ENCODE peak calls at places on chromosomes 7 and 10, in five cellular contexts. S is GM23248; J is GM06990; L is naive thymus-derived CD4-positive, alpha-beta T cell; D is fibroblast of lung. T is an unnamed sample.
A peak's percentile ranks its signal among the peaks of the same experiment; 100 is the strongest.

GRCh38 chr7:127252736-127253288 is at the start of gene GRM8:
- DNase-seq in S (peak; percentile 69), J (peak; percentile 30), L (no peak), D (peak; percentile 53), T (peak; percentile 93)

GRCh38 chr10:35135861-35136260 is 9.2 kb downstream of the CREM start:
- DNase-seq in S (peak; percentile 42), J (no peak), L (no peak), D (peak; percentile 6), T (no peak)

GRCh38 chr10:132458595-132459251 is 61.7 kb downstream of the PWWP2B start:
- DNase-seq in S (peak; percentile 55), J (peak; percentile 53), L (peak; percentile 73), D (no peak), T (peak; percentile 98)

GRCh38 chr7:103343758-103344452 is 662 bp downstream of the DNAJC2 start:
- DNase-seq in S (peak; percentile 72), J (no peak), L (no peak), D (peak; percentile 37), T (no peak)

GRCh38 chr10:15427836-15428414 is 56.8 kb upstream of the FAM171A1 start:
- DNase-seq in S (peak; percentile 68), J (no peak), L (no peak), D (peak; percentile 40), T (peak; percentile 59)

GRCh38 chr10:85148693-85149640 is 820.6 kb downstream of the CCSER2 start:
- DNase-seq in S (no peak), J (no peak), L (no peak), D (no peak), T (no peak)

GRCh38 chr7:116249969-116250553 is 39.7 kb downstream of the TES start:
- DNase-seq in S (peak; percentile 62), J (no peak), L (no peak), D (peak; percentile 58), T (peak; percentile 19)

GRCh38 chr7:35549781-35550180 is 145.2 kb downstream of the HERPUD2 start:
- DNase-seq in S (no peak), J (no peak), L (no peak), D (no peak), T (no peak)

GRCh38 chr7:157271991-157272324 is 64.8 kb upstream of the DNAJB6 start:
- DNase-seq in S (peak; percentile 97), J (no peak), L (no peak), D (peak; percentile 97), T (peak; percentile 32)

GRCh38 chr10:58546137-58546536 is 33.5 kb downstream of the BICC1 start:
- DNase-seq in S (no peak), J (no peak), L (no peak), D (no peak), T (no peak)

GRCh38 chr7:90955641-90956207 is 308.5 kb upstream of the FZD1 start:
- DNase-seq in S (no peak), J (no peak), L (no peak), D (no peak), T (no peak)

GRCh38 chr7:93030605-93031225 is 87.1 kb downstream of the SAMD9 start:
- DNase-seq in S (peak; percentile 20), J (no peak), L (no peak), D (peak; percentile 32), T (no peak)

GRCh38 chr10:4645836-4646235 is 180.2 kb upstream of the AKR1E2 start:
- DNase-seq in S (no peak), J (no peak), L (no peak), D (no peak), T (no peak)

GRCh38 chr10:122181901-122182799 is 88.9 kb upstream of the BTBD16 start:
- DNase-seq in S (peak; percentile 60), J (no peak), L (no peak), D (peak; percentile 40), T (peak; percentile 65)

DNA sequence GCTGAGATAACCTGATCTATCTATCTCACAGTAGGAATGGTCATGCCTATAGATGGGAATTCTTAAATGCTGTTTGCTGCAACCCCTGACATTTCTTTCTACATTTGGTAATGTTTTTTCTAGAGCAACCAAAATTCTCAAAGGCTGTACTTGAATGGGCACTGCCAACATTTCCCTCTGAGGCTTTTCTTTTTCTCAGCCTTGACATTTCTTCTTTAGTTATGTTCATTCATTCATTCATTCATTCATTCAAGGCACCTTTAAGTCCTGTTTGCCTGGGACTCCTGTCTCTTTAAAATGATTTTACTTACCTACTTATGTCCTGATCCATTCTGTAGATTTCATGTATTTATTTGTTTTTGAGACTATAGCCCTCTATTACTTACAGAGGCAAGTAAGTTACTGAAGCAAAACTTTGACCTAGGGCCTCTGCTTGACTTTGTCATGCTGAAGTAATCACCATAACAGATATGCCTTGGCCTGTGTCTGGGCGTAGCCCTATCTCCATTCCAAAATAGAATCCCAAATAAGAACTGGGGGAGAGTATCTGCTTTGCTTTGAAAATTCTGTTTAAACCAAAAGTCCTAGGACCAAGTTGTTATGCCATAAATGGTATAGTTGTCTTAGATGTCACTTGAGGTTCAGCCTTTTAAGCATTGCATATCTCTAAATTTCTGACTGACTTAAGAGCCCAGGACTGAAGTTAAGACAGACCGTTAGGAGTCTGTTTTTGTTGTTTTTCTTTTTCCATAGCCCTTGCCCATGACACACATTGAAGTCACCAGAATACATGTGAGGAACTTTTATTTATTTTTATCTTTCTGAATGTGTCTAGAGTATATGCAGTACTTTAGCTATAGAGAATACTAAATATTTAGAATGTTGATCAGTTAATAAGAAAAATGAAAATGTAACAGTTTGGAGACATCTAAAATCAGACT is 59.2 kb downstream of the AKAP9 start:
- DNase-seq in S (no peak), J (no peak), L (no peak), D (no peak), T (no peak)
- H3K36me3 ChIP-seq in S (peaks cover 39% of the 10 kb centered on the region), J (peaks cover 4% of the 10 kb centered on the region), L (peaks cover 12% of the 10 kb centered on the region), D (peaks cover 2% of the 10 kb centered on the region), T (peaks cover 1% of the 10 kb centered on the region)

GRCh38 chr10:5809541-5810154 is 3.6 kb downstream of the GDI2 start:
- DNase-seq in S (no peak), J (no peak), L (no peak), D (no peak), T (no peak)

GRCh38 chr10:5810235-5810634 is 3.0 kb downstream of the GDI2 start:
- DNase-seq in S (peak; percentile 22), J (no peak), L (no peak), D (no peak), T (no peak)

GRCh38 chr10:5812283-5813090 is 747 bp downstream of the GDI2 start:
- DNase-seq in S (peak; percentile 61), J (peak; percentile 73), L (peak; percentile 5), D (peak; percentile 9), T (peak; percentile 85)

GRCh38 chr10:5813091-5813340 is 218 bp downstream of the GDI2 start:
- DNase-seq in S (no peak), J (no peak), L (no peak), D (no peak), T (no peak)

DNA sequence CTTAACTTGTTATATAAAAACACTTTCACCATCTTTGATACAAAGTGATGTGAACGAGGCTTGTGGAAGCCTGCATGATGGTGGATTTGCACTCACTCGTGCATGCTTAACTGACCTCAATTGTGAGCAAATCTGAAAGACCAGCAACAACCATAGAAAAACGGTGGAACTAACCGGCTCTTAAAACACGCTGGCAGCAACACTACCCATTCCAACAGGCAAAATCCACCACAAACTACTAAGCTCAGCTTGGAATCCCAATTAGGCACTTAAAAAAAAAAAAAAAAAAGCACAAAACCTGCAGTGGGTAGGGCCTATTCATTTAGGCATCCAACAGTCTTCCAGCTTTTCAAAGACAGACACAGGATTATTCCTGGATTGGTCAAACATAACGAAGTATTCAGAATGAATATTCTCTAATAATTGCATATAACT is 1.8 kb downstream of the GDI2 start:
- DNase-seq in S (peak; percentile 68), J (no peak), L (no peak), D (peak; percentile 74), T (no peak)
- H3K4me3 ChIP-seq in S (peak overlapping the region; percentile 95), J (peak overlapping the region; percentile 93), L (peak overlapping the region; percentile 65), D (peak overlapping the region; percentile 59), T (peak overlapping the region; percentile 93)

GRCh38 chr10:124017729-124018128 is 75.7 kb downstream of the CHST15 start:
- DNase-seq in S (no peak), J (no peak), L (no peak), D (no peak), T (no peak)
- H3K27me3 ChIP-seq in S (peaks cover 54% of the 10 kb centered on the region), J (peaks cover 2% of the 10 kb centered on the region), L (no peaks in the 10 kb centered on the region), D (no peaks in the 10 kb centered on the region), T (no peaks in the 10 kb centered on the region)

GRCh38 chr10:23976285-23976684 is 232.7 kb upstream of the KIAA1217 start:
- DNase-seq in S (no peak), J (no peak), L (no peak), D (no peak), T (no peak)

GRCh38 chr10:23981520-23982309 is 227.2 kb upstream of the KIAA1217 start:
- DNase-seq in S (peak; percentile 6), J (no peak), L (no peak), D (no peak), T (peak; percentile 11)

GRCh38 chr10:23974886-23975830 is 233.8 kb upstream of the KIAA1217 start:
- DNase-seq in S (no peak), J (no peak), L (no peak), D (no peak), T (no peak)

GRCh38 chr10:23980054-23980453 is 228.9 kb upstream of the KIAA1217 start:
- DNase-seq in S (no peak), J (no peak), L (no peak), D (no peak), T (no peak)
- H3K36me3 ChIP-seq in S (no peaks in the 10 kb centered on the region), J (no peaks in the 10 kb centered on the region), L (no peaks in the 10 kb centered on the region), D (no peaks in the 10 kb centered on the region), T (no peaks in the 10 kb centered on the region)

GRCh38 chr7:56175086-56175760 is 59.0 kb upstream of the NUPR2 start:
- DNase-seq in S (peak; percentile 13), J (peak; percentile 1), L (no peak), D (no peak), T (peak; percentile 20)
- H3K4me3 ChIP-seq in S (peak overlapping the region; percentile 11), J (no peak overlapping the region), L (no peak overlapping the region), D (no peak overlapping the region), T (no peak overlapping the region)

T was measured in H7.